ENCODE peak calls at places on chromosomes 4 and X, in five cellular contexts. One of them, this sample, is unnamed.

GRCh38 chrX:23931149-23931604 is 23.4 kb downstream of the CXorf58 start:
- DNase-seq in trophoblast cell: peak; percentile 95
- DNase-seq in H1: no peak
- DNase-seq in neuronal stem cell: no peak
- DNase-seq in H9: no peak
- DNase-seq in this sample: no peak

GRCh38 chrX:133988010-133988409 is 2.6 kb upstream of the GPC3 start:
- DNase-seq in trophoblast cell: peak; percentile 69
- DNase-seq in H1: no peak
- DNase-seq in neuronal stem cell: no peak
- DNase-seq in H9: no peak
- DNase-seq in this sample: no peak

GRCh38 chrX:154717824-154718223 is 33.1 kb downstream of the GAB3 start:
- DNase-seq in trophoblast cell: no peak
- DNase-seq in H1: no peak
- DNase-seq in neuronal stem cell: no peak
- DNase-seq in H9: no peak
- DNase-seq in this sample: peak; percentile 92

GRCh38 chrX:9785944-9786741 is at the start of gene SHROOM2:
- DNase-seq in trophoblast cell: peak; percentile 20
- DNase-seq in H1: peak; percentile 57
- DNase-seq in neuronal stem cell: no peak
- DNase-seq in H9: no peak
- DNase-seq in this sample: peak; percentile 25

GRCh38 chr4:150302553-150302952 is 224.3 kb downstream of the DCLK2 start:
- DNase-seq in trophoblast cell: peak; percentile 61
- DNase-seq in H1: no peak
- DNase-seq in neuronal stem cell: no peak
- DNase-seq in H9: no peak
- DNase-seq in this sample: peak; percentile 96

GRCh38 chr4:44736900-44737299 is 10.5 kb upstream of the GNPDA2 start:
- DNase-seq in trophoblast cell: no peak
- DNase-seq in H1: no peak
- DNase-seq in neuronal stem cell: no peak
- DNase-seq in H9: no peak
- DNase-seq in this sample: no peak

GRCh38 chrX:123570011-123570590 is 162.8 kb downstream of the THOC2 start:
- DNase-seq in trophoblast cell: peak; percentile 75
- DNase-seq in H1: no peak
- DNase-seq in neuronal stem cell: no peak
- DNase-seq in H9: no peak
- DNase-seq in this sample: no peak

GRCh38 chr4:40599431-40599830 is 30.2 kb downstream of the RBM47 start:
- DNase-seq in trophoblast cell: no peak
- DNase-seq in H1: no peak
- DNase-seq in neuronal stem cell: no peak
- DNase-seq in H9: no peak
- DNase-seq in this sample: no peak

GRCh38 chr4:73662709-73663546 is 42.7 kb upstream of the RASSF6 start:
- DNase-seq in trophoblast cell: peak; percentile 24
- DNase-seq in H1: no peak
- DNase-seq in neuronal stem cell: no peak
- DNase-seq in H9: no peak
- DNase-seq in this sample: peak; percentile 73

GRCh38 chr4:153566751-153567150 is 100.6 kb downstream of the TMEM131L start:
- DNase-seq in trophoblast cell: no peak
- DNase-seq in H1: no peak
- DNase-seq in neuronal stem cell: no peak
- DNase-seq in H9: no peak
- DNase-seq in this sample: no peak

GRCh38 chrX:118448273-118448783 is 47.3 kb upstream of the DOCK11 start:
- DNase-seq in trophoblast cell: no peak
- DNase-seq in H1: no peak
- DNase-seq in neuronal stem cell: no peak
- DNase-seq in H9: no peak
- DNase-seq in this sample: no peak

GRCh38 chr4:76620723-76621463 is 185.9 kb downstream of the SHROOM3 start:
- DNase-seq in trophoblast cell: no peak
- DNase-seq in H1: no peak
- DNase-seq in neuronal stem cell: no peak
- DNase-seq in H9: no peak
- DNase-seq in this sample: no peak

GRCh38 chrX:118188977-118189376 is 72.4 kb upstream of the KLHL13 start:
- DNase-seq in trophoblast cell: no peak
- DNase-seq in H1: no peak
- DNase-seq in neuronal stem cell: no peak
- DNase-seq in H9: no peak
- DNase-seq in this sample: no peak

GRCh38 chr4:176002007-176002623 is 63.5 kb upstream of the WDR17 start:
- DNase-seq in trophoblast cell: peak; percentile 14
- DNase-seq in H1: peak; percentile 78
- DNase-seq in neuronal stem cell: peak; percentile 43
- DNase-seq in H9: peak; percentile 78
- DNase-seq in this sample: peak; percentile 37

GRCh38 chrX:10111364-10112148 is 45.2 kb upstream of the CLCN4 start:
- DNase-seq in trophoblast cell: peak; percentile 78
- DNase-seq in H1: no peak
- DNase-seq in neuronal stem cell: no peak
- DNase-seq in H9: no peak
- DNase-seq in this sample: peak; percentile 37

GRCh38 chr4:119550857-119551532 is 77.6 kb downstream of the PDE5A start:
- DNase-seq in trophoblast cell: no peak
- DNase-seq in H1: no peak
- DNase-seq in neuronal stem cell: peak; percentile 82
- DNase-seq in H9: no peak
- DNase-seq in this sample: peak; percentile 40

GRCh38 chrX:52139545-52139895 is 45.2 kb upstream of the MAGED4 start:
- DNase-seq in trophoblast cell: no peak
- DNase-seq in H1: no peak
- DNase-seq in neuronal stem cell: no peak
- DNase-seq in H9: no peak
- DNase-seq in this sample: no peak

GRCh38 chr4:57966987-57967760 is 857.0 kb upstream of the IGFBP7 start:
- DNase-seq in trophoblast cell: no peak
- DNase-seq in H1: no peak
- DNase-seq in neuronal stem cell: no peak
- DNase-seq in H9: no peak
- DNase-seq in this sample: no peak

GRCh38 chrX:110407910-110408545 is 49.4 kb downstream of the RTL9 start:
- DNase-seq in trophoblast cell: peak; percentile 84
- DNase-seq in H1: peak; percentile 62
- DNase-seq in neuronal stem cell: peak; percentile 62
- DNase-seq in H9: peak; percentile 46
- DNase-seq in this sample: peak; percentile 71

GRCh38 chr4:107196312-107196711 is 160.2 kb upstream of the DKK2 start:
- DNase-seq in trophoblast cell: peak; percentile 31
- DNase-seq in H1: no peak
- DNase-seq in neuronal stem cell: no peak
- DNase-seq in H9: no peak
- DNase-seq in this sample: no peak

GRCh38 chr4:38242822-38243384 is 282.7 kb downstream of the PTTG2 start:
- DNase-seq in trophoblast cell: no peak
- DNase-seq in H1: peak; percentile 35
- DNase-seq in neuronal stem cell: no peak
- DNase-seq in H9: no peak
- DNase-seq in this sample: no peak

GRCh38 chr4:86357608-86358007 is 2.2 kb downstream of the MAPK10 start:
- DNase-seq in trophoblast cell: no peak
- DNase-seq in H1: no peak
- DNase-seq in neuronal stem cell: no peak
- DNase-seq in H9: no peak
- DNase-seq in this sample: no peak

GRCh38 chrX:80879916-80880315 is 70.2 kb upstream of the BRWD3 start:
- DNase-seq in trophoblast cell: peak; percentile 19
- DNase-seq in H1: no peak
- DNase-seq in neuronal stem cell: no peak
- DNase-seq in H9: no peak
- DNase-seq in this sample: no peak

GRCh38 chr4:182083681-182084410 is 159.4 kb upstream of the TENM3 start:
- DNase-seq in trophoblast cell: no peak
- DNase-seq in H1: peak; percentile 23
- DNase-seq in neuronal stem cell: no peak
- DNase-seq in H9: no peak
- DNase-seq in this sample: no peak

GRCh38 chrX:115525486-115525885 is 35.5 kb upstream of the PLS3 start:
- DNase-seq in trophoblast cell: no peak
- DNase-seq in H1: no peak
- DNase-seq in neuronal stem cell: no peak
- DNase-seq in H9: no peak
- DNase-seq in this sample: no peak

GRCh38 chr4:180717451-180717850 is 1525.8 kb upstream of the TENM3 start:
- DNase-seq in trophoblast cell: no peak
- DNase-seq in H1: no peak
- DNase-seq in neuronal stem cell: no peak
- DNase-seq in H9: no peak
- DNase-seq in this sample: peak; percentile 9

GRCh38 chr4:13543648-13544555 is at the start of gene NKX3-2:
- DNase-seq in trophoblast cell: peak; percentile 36
- DNase-seq in H1: peak; percentile 78
- DNase-seq in neuronal stem cell: no peak
- DNase-seq in H9: no peak
- DNase-seq in this sample: peak; percentile 59

GRCh38 chr4:7266525-7267292 is 74.4 kb downstream of the SORCS2 start:
- DNase-seq in trophoblast cell: peak; percentile 45
- DNase-seq in H1: no peak
- DNase-seq in neuronal stem cell: no peak
- DNase-seq in H9: peak; percentile 70
- DNase-seq in this sample: peak; percentile 72

GRCh38 chr4:109315818-109316217 is 13.4 kb upstream of the COL25A1 start:
- DNase-seq in trophoblast cell: no peak
- DNase-seq in H1: no peak
- DNase-seq in neuronal stem cell: no peak
- DNase-seq in H9: no peak
- DNase-seq in this sample: no peak

GRCh38 chrX:66074920-66075879 is 35.3 kb upstream of the VSIG4 start:
- DNase-seq in trophoblast cell: peak; percentile 8
- DNase-seq in H1: no peak
- DNase-seq in neuronal stem cell: no peak
- DNase-seq in H9: no peak
- DNase-seq in this sample: no peak

GRCh38 chr4:102869569-102870227 is 906 bp downstream of the CISD2 start:
- DNase-seq in trophoblast cell: no peak
- DNase-seq in H1: no peak
- DNase-seq in neuronal stem cell: no peak
- DNase-seq in H9: no peak
- DNase-seq in this sample: no peak

GRCh38 chr4:152073738-152074137 is 312.9 kb upstream of the GATB start:
- DNase-seq in trophoblast cell: peak; percentile 53
- DNase-seq in H1: no peak
- DNase-seq in neuronal stem cell: no peak
- DNase-seq in H9: no peak
- DNase-seq in this sample: no peak

GRCh38 chr4:78075986-78076385 is 18.9 kb downstream of the FRAS1 start:
- DNase-seq in trophoblast cell: no peak
- DNase-seq in H1: no peak
- DNase-seq in neuronal stem cell: no peak
- DNase-seq in H9: no peak
- DNase-seq in this sample: no peak

GRCh38 chr4:76589402-76589801 is 154.4 kb downstream of the SHROOM3 start:
- DNase-seq in trophoblast cell: peak; percentile 77
- DNase-seq in H1: no peak
- DNase-seq in neuronal stem cell: no peak
- DNase-seq in H9: peak; percentile 37
- DNase-seq in this sample: peak; percentile 69

DNA sequence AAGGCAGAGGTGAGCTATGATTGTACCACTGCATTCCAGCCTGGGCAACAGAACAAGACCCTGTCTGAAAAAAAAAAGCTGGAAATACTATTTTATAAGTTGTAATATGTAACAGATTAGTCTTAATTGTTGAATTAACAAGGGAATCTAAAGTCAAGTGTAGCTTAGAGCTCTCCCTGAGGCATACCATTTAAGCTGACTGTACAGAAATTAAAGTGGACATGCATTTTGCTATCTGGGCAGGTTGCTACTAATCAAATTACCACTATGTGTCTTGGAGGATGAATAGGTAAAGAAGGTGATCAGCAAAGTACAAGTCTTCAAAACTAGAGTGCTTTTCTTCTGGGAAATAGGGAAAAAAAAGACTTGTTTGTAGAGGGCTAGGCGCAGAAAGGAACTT is 205.3 kb upstream of the JADE1 start:
- DNase-seq in trophoblast cell: no peak
- DNase-seq in H1: no peak
- DNase-seq in neuronal stem cell: no peak
- DNase-seq in H9: no peak
- DNase-seq in this sample: no peak
- H2BK12ac ChIP-seq in trophoblast cell: no peak overlapping the region
- H2BK12ac ChIP-seq in H1: no peak overlapping the region
- H2BK12ac ChIP-seq in neuronal stem cell: peak overlapping the region; percentile 66
- H2BK12ac ChIP-seq in H9: no peak overlapping the region
- H2BK12ac ChIP-seq in this sample: peak overlapping the region; percentile 38

DNA sequence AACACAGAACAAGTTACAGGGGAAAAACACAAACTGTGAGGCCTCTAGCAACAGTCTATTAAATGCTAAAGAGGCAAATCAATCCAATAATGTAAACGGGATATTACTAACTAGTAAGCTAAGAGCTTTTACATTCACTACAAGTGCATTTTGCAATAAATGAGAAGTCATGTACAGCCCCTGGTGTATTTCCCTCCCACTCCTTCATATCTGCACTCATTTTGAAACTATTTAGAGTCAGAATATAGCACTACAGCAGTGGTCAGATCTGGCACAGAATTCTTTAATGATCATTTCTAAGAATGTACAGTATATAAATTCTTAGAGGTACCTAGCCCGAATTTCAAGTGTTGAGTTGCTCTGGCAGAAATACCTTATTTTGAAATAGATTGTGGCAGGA is 449.7 kb upstream of the SMIM31 start:
- DNase-seq in trophoblast cell: no peak
- DNase-seq in H1: no peak
- DNase-seq in neuronal stem cell: no peak
- DNase-seq in H9: no peak
- DNase-seq in this sample: no peak
- H2BK12ac ChIP-seq in trophoblast cell: no peak overlapping the region
- H2BK12ac ChIP-seq in H1: no peak overlapping the region
- H2BK12ac ChIP-seq in neuronal stem cell: no peak overlapping the region
- H2BK12ac ChIP-seq in H9: no peak overlapping the region
- H2BK12ac ChIP-seq in this sample: no peak overlapping the region

GRCh38 chr4:166670341-166670740 is 564.0 kb downstream of the SPOCK3 start:
- DNase-seq in trophoblast cell: no peak
- DNase-seq in H1: no peak
- DNase-seq in neuronal stem cell: no peak
- DNase-seq in H9: no peak
- DNase-seq in this sample: no peak
- H2BK12ac ChIP-seq in trophoblast cell: no peak overlapping the region
- H2BK12ac ChIP-seq in H1: no peak overlapping the region
- H2BK12ac ChIP-seq in neuronal stem cell: no peak overlapping the region
- H2BK12ac ChIP-seq in H9: no peak overlapping the region
- H2BK12ac ChIP-seq in this sample: no peak overlapping the region

GRCh38 chr4:53776141-53776540 is 184.9 kb upstream of the LNX1 start:
- DNase-seq in trophoblast cell: no peak
- DNase-seq in H1: no peak
- DNase-seq in neuronal stem cell: no peak
- DNase-seq in H9: no peak
- DNase-seq in this sample: no peak
- H2BK12ac ChIP-seq in trophoblast cell: no peak overlapping the region
- H2BK12ac ChIP-seq in H1: no peak overlapping the region
- H2BK12ac ChIP-seq in neuronal stem cell: no peak overlapping the region
- H2BK12ac ChIP-seq in H9: no peak overlapping the region
- H2BK12ac ChIP-seq in this sample: no peak overlapping the region

This sample was measured in mesenchymal stem cell.